ENCODE peak calls at places on chromosomes 3 and 15, in ten cellular contexts. F is stomach; L is activated CD8-positive, alpha-beta memory T cell treated with anti-CD3 and anti-CD28 coated beads, Interleukin-2, amount 50 U/mL, for 48 hours; T is HFF-Myc; P is Kasumi-1; H is nucleus accumbens; Z is astrocyte; J is stimulated activated CD4-positive, alpha-beta T cell treated with anti-CD3 and anti-CD28 coated beads, Interleukin-15, amount 100 ng/mL, for 24 hours; V is GM06990; K is neural crest cell. M is an unnamed sample.

GRCh38 chr3:41202834-41203345 is 3.6 kb downstream of the CTNNB1 start:
- DNase-seq in F (no peak), L (no peak), T (no peak), P (peak), H (no peak), Z (peak), J (no peak), V (no peak), K (no peak), M (no peak)

GRCh38 chr15:52220251-52220650 is 29.1 kb upstream of the GNB5 start:
- DNase-seq in F (no peak), L (peak), T (no peak), P (no peak), H (no peak), Z (no peak), J (no peak), V (no peak), K (no peak), M (no peak)

GRCh38 chr15:66795851-66796250 is 93.8 kb downstream of the SMAD6 start:
- DNase-seq in F (no peak), L (peak), T (no peak), P (no peak), H (no peak), Z (no peak), J (no peak), V (no peak), K (no peak), M (peak)

GRCh38 chr3:178658694-178659315 is 122.6 kb downstream of the KCNMB2 start:
- DNase-seq in F (no peak), L (no peak), T (no peak), P (no peak), H (no peak), Z (no peak), J (no peak), V (no peak), K (no peak), M (no peak)

GRCh38 chr15:65300924-65301441 is 3.5 kb upstream of the RNU5B-1 start:
- DNase-seq in F (no peak), L (no peak), T (no peak), P (no peak), H (no peak), Z (no peak), J (no peak), V (no peak), K (no peak), M (no peak)

GRCh38 chr3:13623101-13623654 is 74.3 kb downstream of the FBLN2 start:
- DNase-seq in F (peak), L (no peak), T (no peak), P (no peak), H (no peak), Z (peak), J (no peak), V (no peak), K (no peak), M (no peak)

GRCh38 chr3:127320529-127321121 is 32.8 kb upstream of the PRR20G start:
- DNase-seq in F (no peak), L (no peak), T (no peak), P (no peak), H (no peak), Z (no peak), J (no peak), V (no peak), K (no peak), M (no peak)

GRCh38 chr15:58383876-58384275 is 47.9 kb upstream of the LIPC start:
- DNase-seq in F (no peak), L (peak), T (no peak), P (no peak), H (no peak), Z (no peak), J (peak), V (no peak), K (no peak), M (no peak)

GRCh38 chr3:30749230-30749629 is 142.8 kb downstream of the TGFBR2 start:
- DNase-seq in F (no peak), L (no peak), T (no peak), P (no peak), H (no peak), Z (peak), J (no peak), V (no peak), K (no peak), M (no peak)

M was measured in upper lobe of left lung.